ENCODE peak calls at places on chromosomes 16 and 17, in four cellular contexts. One of them, this sample, is unnamed.

GRCh38 chr17:29948460-29949185 is 7.2 kb downstream of the EFCAB5 start:
- DNase-seq in SJSA1: no peak
- DNase-seq in GM04504: no peak
- DNase-seq in stomach: no peak
- DNase-seq in this sample: no peak

GRCh38 chr16:86942469-86943175 is 364.3 kb downstream of the FOXL1 start:
- DNase-seq in SJSA1: peak
- DNase-seq in GM04504: peak
- DNase-seq in stomach: no peak
- DNase-seq in this sample: no peak

GRCh38 chr16:64626771-64627170 is 495.1 kb downstream of the CDH11 start:
- DNase-seq in SJSA1: no peak
- DNase-seq in GM04504: no peak
- DNase-seq in stomach: no peak
- DNase-seq in this sample: peak

GRCh38 chr16:1941162-1941923 is 1.7 kb downstream of the MSRB1 start:
- DNase-seq in SJSA1: no peak
- DNase-seq in GM04504: no peak
- DNase-seq in stomach: no peak
- DNase-seq in this sample: no peak

GRCh38 chr16:89315791-89316581 is 98.5 kb downstream of the ZNF778 start:
- DNase-seq in SJSA1: peak
- DNase-seq in GM04504: peak
- DNase-seq in stomach: peak
- DNase-seq in this sample: no peak

GRCh38 chr17:18093616-18094408 is 6.1 kb downstream of the DRG2 start:
- DNase-seq in SJSA1: no peak
- DNase-seq in GM04504: peak
- DNase-seq in stomach: no peak
- DNase-seq in this sample: no peak

GRCh38 chr17:71666047-71666446 is 454.8 kb upstream of the SOX9 start:
- DNase-seq in SJSA1: no peak
- DNase-seq in GM04504: no peak
- DNase-seq in stomach: no peak
- DNase-seq in this sample: no peak

GRCh38 chr16:53636978-53637377 is 66.7 kb downstream of the RPGRIP1L start:
- DNase-seq in SJSA1: no peak
- DNase-seq in GM04504: no peak
- DNase-seq in stomach: no peak
- DNase-seq in this sample: no peak

GRCh38 chr17:43142153-43142552 is 17.0 kb upstream of the BRCA1 start:
- DNase-seq in SJSA1: no peak
- DNase-seq in GM04504: no peak
- DNase-seq in stomach: no peak
- DNase-seq in this sample: no peak

GRCh38 chr16:86088287-86088686 is 189.3 kb downstream of the IRF8 start:
- DNase-seq in SJSA1: peak
- DNase-seq in GM04504: no peak
- DNase-seq in stomach: no peak
- DNase-seq in this sample: no peak

GRCh38 chr17:7081341-7082062 is 1.5 kb upstream of the CLEC10A start:
- DNase-seq in SJSA1: no peak
- DNase-seq in GM04504: no peak
- DNase-seq in stomach: no peak
- DNase-seq in this sample: no peak

GRCh38 chr16:19344224-19344801 is 58.8 kb downstream of the CLEC19A start:
- DNase-seq in SJSA1: no peak
- DNase-seq in GM04504: no peak
- DNase-seq in stomach: no peak
- DNase-seq in this sample: no peak

GRCh38 chr17:2222901-2223616 is 80.5 kb downstream of the SMG6 start:
- DNase-seq in SJSA1: peak
- DNase-seq in GM04504: peak
- DNase-seq in stomach: peak
- DNase-seq in this sample: peak

GRCh38 chr17:64781394-64781793 is 119.3 kb upstream of the SMURF2 start:
- DNase-seq in SJSA1: no peak
- DNase-seq in GM04504: no peak
- DNase-seq in stomach: peak
- DNase-seq in this sample: no peak

GRCh38 chr17:46264456-46265198 is 30.3 kb upstream of the LRRC37A start:
- DNase-seq in SJSA1: peak
- DNase-seq in GM04504: peak
- DNase-seq in stomach: no peak
- DNase-seq in this sample: no peak

GRCh38 chr16:19767497-19767896 is 49.4 kb downstream of the IQCK start:
- DNase-seq in SJSA1: no peak
- DNase-seq in GM04504: no peak
- DNase-seq in stomach: no peak
- DNase-seq in this sample: no peak

GRCh38 chr17:6711681-6712057 is 1.5 kb downstream of the SLC13A5 start:
- DNase-seq in SJSA1: no peak
- DNase-seq in GM04504: no peak
- DNase-seq in stomach: no peak
- DNase-seq in this sample: no peak

GRCh38 chr16:30002614-30003346 is 6.7 kb downstream of the INO80E start:
- DNase-seq in SJSA1: no peak
- DNase-seq in GM04504: no peak
- DNase-seq in stomach: no peak
- DNase-seq in this sample: no peak

GRCh38 chr17:39863918-39864746 is at the start of gene IKZF3:
- DNase-seq in SJSA1: peak
- DNase-seq in GM04504: no peak
- DNase-seq in stomach: peak
- DNase-seq in this sample: no peak

GRCh38 chr17:1398900-1399299 is 1.1 kb downstream of the YWHAE start:
- DNase-seq in SJSA1: no peak
- DNase-seq in GM04504: no peak
- DNase-seq in stomach: no peak
- DNase-seq in this sample: no peak

GRCh38 chr17:49890077-49890821 is 42.4 kb upstream of the TAC4 start:
- DNase-seq in SJSA1: no peak
- DNase-seq in GM04504: no peak
- DNase-seq in stomach: no peak
- DNase-seq in this sample: peak

GRCh38 chr17:45093444-45094110 is 32.5 kb downstream of the NMT1 start:
- DNase-seq in SJSA1: no peak
- DNase-seq in GM04504: no peak
- DNase-seq in stomach: no peak
- DNase-seq in this sample: no peak

GRCh38 chr17:76492250-76492988 is 8.8 kb downstream of the RHBDF2 start:
- DNase-seq in SJSA1: no peak
- DNase-seq in GM04504: no peak
- DNase-seq in stomach: no peak
- DNase-seq in this sample: no peak

GRCh38 chr16:4369006-4369766 is 2.5 kb upstream of the VASN start:
- DNase-seq in SJSA1: no peak
- DNase-seq in GM04504: no peak
- DNase-seq in stomach: no peak
- DNase-seq in this sample: peak

GRCh38 chr17:76170114-76170513 is 29.1 kb upstream of the FOXJ1 start:
- DNase-seq in SJSA1: no peak
- DNase-seq in GM04504: no peak
- DNase-seq in stomach: no peak
- DNase-seq in this sample: no peak

GRCh38 chr16:23595246-23595950 is 718 bp downstream of the NDUFAB1 start:
- DNase-seq in SJSA1: peak
- DNase-seq in GM04504: no peak
- DNase-seq in stomach: no peak
- DNase-seq in this sample: no peak

GRCh38 chr17:77634710-77635109 is 323.8 kb upstream of the TNRC6C start:
- DNase-seq in SJSA1: no peak
- DNase-seq in GM04504: no peak
- DNase-seq in stomach: no peak
- DNase-seq in this sample: no peak

GRCh38 chr17:50728881-50729765 is 9.7 kb downstream of the LUC7L3 start:
- DNase-seq in SJSA1: no peak
- DNase-seq in GM04504: no peak
- DNase-seq in stomach: no peak
- DNase-seq in this sample: no peak

GRCh38 chr17:5509482-5509881 is 23.1 kb downstream of the MIS12 start:
- DNase-seq in SJSA1: peak
- DNase-seq in GM04504: no peak
- DNase-seq in stomach: no peak
- DNase-seq in this sample: no peak

This sample was measured in cerebellum.